ENCODE peak calls at places on chromosomes 6 and 20, in seven cellular contexts. G, B, M, F, W, R and K are unnamed samples. For H3K4me1, the result is how much of the 10 kb centered on the place peaks cover.

GRCh38 chr6:117253785-117254184 is 11.6 kb upstream of the VGLL2 start:
- DNase-seq in B (no peak), M (no peak), G (no peak), R (no peak), W (no peak), F (no peak), K (no peak)

GRCh38 chr20:50728981-50729874 is 2.2 kb upstream of the PARD6B start:
- DNase-seq in F (no peak), M (no peak), R (peak), B (no peak), G (peak), W (no peak), K (no peak)

GRCh38 chr6:2376429-2377355 is 131.3 kb upstream of the GMDS start:
- DNase-seq in M (no peak), B (peak), G (peak), F (no peak), R (no peak), W (no peak), K (no peak)

GRCh38 chr6:82246802-82247633 is 526 bp downstream of the IBTK start:
- DNase-seq in W (no peak), M (peak), R (peak), B (peak), G (peak), F (peak), K (no peak)

GRCh38 chr6:64679411-64679810 is 1027.6 kb downstream of the EYS start:
- DNase-seq in M (no peak), W (no peak), B (no peak), F (no peak), R (no peak), G (no peak), K (no peak)

GRCh38 chr6:16295471-16295870 is 57.1 kb downstream of the GMPR start:
- DNase-seq in F (no peak), M (no peak), G (no peak), R (no peak), W (no peak), B (no peak), K (no peak)

GRCh38 chr20:36399147-36399968 is 93.2 kb downstream of the DLGAP4 start:
- DNase-seq in B (peak), M (peak), W (no peak), F (peak), G (peak), R (peak), K (peak)

GRCh38 chr20:36312724-36313441 is 6.7 kb downstream of the DLGAP4 start:
- DNase-seq in R (no peak), B (no peak), G (no peak), M (peak), F (no peak), W (no peak), K (no peak)

GRCh38 chr20:34615477-34615876 is 57.0 kb downstream of the MAP1LC3A start:
- DNase-seq in G (no peak), M (no peak), F (no peak), B (no peak), R (peak), W (no peak), K (no peak)

GRCh38 chr20:32820000-32820697 is 395 bp downstream of the MAPRE1 start:
- DNase-seq in M (peak), F (peak), W (no peak), B (peak), G (peak), R (peak), K (no peak)

GRCh38 chr6:116008470-116009229 is 52.0 kb downstream of the FRK start:
- DNase-seq in G (peak), B (no peak), M (no peak), W (peak), F (no peak), R (no peak), K (peak)

GRCh38 chr20:49677777-49678758 is 35.6 kb downstream of the B4GALT5 start:
- DNase-seq in M (no peak), G (no peak), W (no peak), F (no peak), R (no peak), B (no peak), K (no peak)

GRCh38 chr20:3242167-3242692 is 3.2 kb upstream of the SLC4A11 start:
- DNase-seq in G (no peak), R (peak), B (no peak), M (no peak), W (no peak), F (no peak), K (no peak)

GRCh38 chr6:22141271-22141745 is 155.5 kb downstream of the PRL start:
- DNase-seq in M (no peak), W (no peak), G (no peak), R (peak), B (no peak), F (no peak), K (peak)

GRCh38 chr20:711526-711925 is 35.9 kb upstream of the SCRT2 start:
- DNase-seq in F (no peak), G (no peak), W (no peak), M (no peak), B (no peak), R (no peak), K (no peak)

GRCh38 chr6:22447862-22448261 is 121.5 kb upstream of the HDGFL1 start:
- DNase-seq in B (no peak), M (no peak), G (no peak), F (no peak), R (no peak), W (no peak), K (no peak)

GRCh38 chr6:57173886-57174510 is 1.9 kb downstream of the BAG2 start:
- DNase-seq in B (peak), G (peak), R (peak), F (peak), M (peak), W (no peak), K (peak)

GRCh38 chr6:170253226-170253909 is 37.5 kb downstream of the DLL1 start:
- DNase-seq in M (no peak), R (no peak), W (no peak), F (no peak), B (no peak), G (no peak), K (no peak)

GRCh38 chr20:40669692-40670091 is 19.3 kb downstream of the MAFB start:
- DNase-seq in F (peak), R (no peak), B (no peak), G (no peak), M (no peak), W (no peak), K (no peak)

GRCh38 chr6:53855940-53856339 is 61.1 kb downstream of the LRRC1 start:
- DNase-seq in W (no peak), F (no peak), G (no peak), B (no peak), R (no peak), M (no peak), K (no peak)

GRCh38 chr6:126300735-126301134 is 39.2 kb upstream of the CENPW start:
- DNase-seq in B (no peak), R (no peak), F (no peak), G (no peak), M (no peak), W (peak), K (no peak)

GRCh38 chr6:24646771-24647170 is 780 bp upstream of the KIAA0319 start:
- DNase-seq in B (no peak), R (no peak), G (no peak), M (no peak), W (no peak), F (no peak), K (no peak)

GRCh38 chr6:43702522-43703440 is 15.2 kb upstream of the MRPS18A start:
- DNase-seq in M (peak), B (peak), R (peak), F (no peak), W (no peak), G (peak), K (no peak)

GRCh38 chr6:127053032-127053908 is 65.2 kb upstream of the RSPO3 start:
- DNase-seq in W (no peak), G (no peak), F (no peak), M (no peak), R (no peak), B (no peak), K (no peak)

GRCh38 chr6:144410059-144410458 is 124.9 kb downstream of the UTRN start:
- DNase-seq in G (no peak), F (no peak), B (no peak), R (no peak), M (no peak), W (no peak), K (no peak)
- H3K4me1 ChIP-seq in G (under half), F (under half), B (under half), R (under half), M (under half), W (under half), K (under half)

GRCh38 chr6:37840940-37841300 is 21.4 kb downstream of the ZFAND3 start:
- DNase-seq in B (no peak), G (no peak), W (no peak), R (no peak), F (no peak), M (no peak), K (no peak)

GRCh38 chr6:37845930-37846329 is 26.4 kb downstream of the ZFAND3 start:
- DNase-seq in W (no peak), F (no peak), M (no peak), G (no peak), B (no peak), R (no peak), K (no peak)

GRCh38 chr6:37847704-37848103 is 28.2 kb downstream of the ZFAND3 start:
- DNase-seq in W (no peak), B (no peak), M (no peak), F (no peak), R (no peak), G (no peak), K (no peak)

GRCh38 chr6:37840143-37840939 is 20.8 kb downstream of the ZFAND3 start:
- DNase-seq in B (no peak), M (no peak), R (no peak), F (no peak), G (no peak), W (no peak), K (no peak)

DNA sequence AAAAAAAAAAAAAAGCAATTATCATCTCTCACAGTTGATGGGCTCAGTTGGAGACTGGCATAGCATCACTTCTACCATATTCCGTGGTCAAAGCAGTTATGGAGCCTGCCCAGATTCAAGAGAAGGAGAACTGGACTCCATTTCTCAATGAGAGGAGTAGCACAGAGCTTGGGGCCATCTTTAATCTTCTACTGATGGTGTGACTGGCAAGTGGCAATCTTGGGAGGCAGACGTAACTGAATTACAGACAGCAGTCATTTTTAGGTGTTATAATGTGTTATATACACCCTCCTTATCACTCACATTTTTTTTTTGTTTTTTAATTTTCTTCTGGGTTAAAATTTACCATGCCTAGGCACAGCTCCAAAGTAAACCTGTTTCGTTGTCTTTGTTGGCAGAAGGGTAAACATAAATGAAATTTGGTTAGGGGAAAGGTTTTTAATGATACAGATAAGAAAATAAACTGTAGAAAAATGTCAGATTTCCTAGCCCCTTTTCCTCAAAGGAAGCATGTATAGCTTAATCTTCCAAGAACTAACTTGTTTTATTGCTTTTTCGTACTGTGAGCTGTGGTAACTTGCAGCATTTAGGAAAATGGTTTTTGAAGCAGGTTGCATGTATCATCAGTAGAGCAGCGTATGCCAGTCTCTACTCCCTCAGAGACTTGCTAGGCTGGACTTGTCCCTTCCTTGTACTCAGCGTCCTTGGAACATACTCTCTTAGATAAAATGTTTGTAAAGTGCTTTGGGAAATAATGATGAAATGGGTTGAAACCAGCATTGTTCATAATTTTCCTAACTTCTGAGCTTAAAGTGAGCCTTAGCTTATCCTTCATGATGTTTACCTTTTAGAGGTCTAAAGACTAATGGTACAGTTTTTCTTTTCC is 25.7 kb downstream of the ZFAND3 start:
- DNase-seq in W (no peak), G (no peak), B (no peak), M (no peak), R (no peak), F (no peak), K (no peak)
- H3K4me3 ChIP-seq in W (no peak), G (no peak), B (no peak), M (no peak), R (no peak), F (no peak), K (no peak)

GRCh38 chr6:40555092-40555491 is 32.1 kb downstream of the LRFN2 start:
- DNase-seq in R (no peak), G (no peak), M (no peak), W (no peak), B (no peak), F (no peak), K (no peak)

GRCh38 chr6:40551966-40552365 is 35.2 kb downstream of the LRFN2 start:
- DNase-seq in G (no peak), W (no peak), M (peak), R (no peak), F (no peak), B (no peak), K (no peak)

GRCh38 chr6:40552926-40553325 is 34.2 kb downstream of the LRFN2 start:
- DNase-seq in F (no peak), R (no peak), W (no peak), M (no peak), B (no peak), G (no peak), K (no peak)

GRCh38 chr6:40545954-40546353 is 41.2 kb downstream of the LRFN2 start:
- DNase-seq in G (no peak), B (no peak), F (no peak), R (no peak), W (no peak), M (peak), K (no peak)

DNA sequence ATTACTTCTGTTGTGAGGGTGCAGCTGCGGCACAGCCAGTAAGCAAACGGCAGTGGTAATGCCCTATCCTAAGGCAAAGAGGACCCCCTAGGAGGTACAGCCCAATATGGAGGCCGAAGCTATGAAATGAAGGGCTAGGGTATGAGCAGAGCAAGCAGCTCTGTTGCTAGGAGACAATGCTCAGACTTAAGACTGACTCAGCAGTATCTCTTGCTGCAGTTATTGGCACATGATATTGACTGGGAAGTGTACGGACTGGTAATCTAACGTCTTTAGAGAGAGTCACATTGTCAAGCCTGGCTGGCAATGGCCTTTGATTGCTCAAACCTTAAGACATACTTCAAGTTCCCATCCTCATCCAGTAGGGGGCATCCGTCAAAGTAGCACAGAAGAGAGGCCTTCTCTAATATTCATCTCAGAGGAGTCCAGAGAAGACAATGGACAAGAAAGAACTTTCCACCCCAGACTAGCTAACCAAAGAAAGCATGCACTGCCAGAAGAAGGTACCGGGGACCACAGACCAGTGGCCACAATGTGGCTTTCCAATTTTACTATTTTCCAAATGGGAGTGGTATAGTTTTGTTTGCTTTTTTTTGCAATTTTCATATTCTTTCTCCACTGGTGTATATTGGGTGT is 37.0 kb downstream of the LRFN2 start:
- DNase-seq in M (peak), F (peak), B (peak), R (peak), W (no peak), G (peak), K (peak)
- TF ChIP-seq REST in M (no peak), F (no peak), B (no peak), R (no peak), W (no peak), G (no peak), K (no peak)

DNA sequence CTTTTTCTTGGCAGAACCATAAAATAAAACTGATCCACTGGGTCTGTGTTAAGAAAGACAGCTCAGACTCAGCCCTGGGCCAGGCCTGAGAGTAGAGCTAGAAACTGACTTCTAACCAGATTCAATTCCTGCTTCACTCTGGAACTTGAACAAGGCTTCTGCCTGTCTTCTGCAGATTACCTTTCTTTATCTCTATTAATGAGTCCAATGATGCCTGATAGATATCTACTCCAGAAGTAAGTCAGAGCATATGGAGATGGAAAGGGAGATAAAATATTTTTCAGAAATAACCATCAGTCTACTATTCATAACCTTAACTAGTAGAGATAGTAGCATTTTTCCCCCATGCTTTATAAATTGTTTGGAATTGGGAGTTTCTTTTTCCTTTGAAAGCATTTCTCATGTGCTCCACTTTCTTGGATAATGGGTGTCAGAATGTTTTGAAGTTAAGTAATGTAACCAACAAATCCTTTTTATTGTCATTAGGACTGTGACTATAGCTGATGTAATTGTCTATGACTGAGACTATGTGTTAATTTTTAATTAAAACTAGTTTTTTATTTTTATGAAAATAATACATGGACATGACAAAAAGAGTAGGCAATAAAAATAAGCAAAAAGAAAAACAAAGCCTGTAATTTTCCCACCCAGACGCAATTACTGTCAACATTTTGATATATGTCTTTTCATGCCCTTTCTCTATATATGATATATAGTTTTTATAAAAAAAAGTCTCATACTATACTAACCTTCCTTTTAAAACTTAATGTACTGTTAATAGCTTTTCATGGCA is 7.2 kb downstream of the SOBP start:
- DNase-seq in B (no peak), R (no peak), G (no peak), M (no peak), F (no peak), W (no peak), K (no peak)
- H3K4me1 ChIP-seq in B (under half), R (half or more), G (under half), M (under half), F (under half), W (under half), K (half or more)

GRCh38 chr6:108157234-108157971 is 8.4 kb upstream of the NR2E1 start:
- DNase-seq in G (no peak), B (no peak), M (peak), W (no peak), F (peak), R (no peak), K (no peak)

GRCh38 chr6:108157972-108158441 is 7.8 kb upstream of the NR2E1 start:
- DNase-seq in R (no peak), B (no peak), F (peak), W (no peak), M (peak), G (no peak), K (no peak)

GRCh38 chr6:108160009-108160408 is 5.8 kb upstream of the NR2E1 start:
- DNase-seq in B (no peak), M (peak), R (no peak), F (no peak), G (no peak), W (no peak), K (no peak)

GRCh38 chr6:108156180-108156937 is 9.5 kb upstream of the NR2E1 start:
- DNase-seq in M (peak), R (peak), G (no peak), B (no peak), W (no peak), F (no peak), K (no peak)

DNA sequence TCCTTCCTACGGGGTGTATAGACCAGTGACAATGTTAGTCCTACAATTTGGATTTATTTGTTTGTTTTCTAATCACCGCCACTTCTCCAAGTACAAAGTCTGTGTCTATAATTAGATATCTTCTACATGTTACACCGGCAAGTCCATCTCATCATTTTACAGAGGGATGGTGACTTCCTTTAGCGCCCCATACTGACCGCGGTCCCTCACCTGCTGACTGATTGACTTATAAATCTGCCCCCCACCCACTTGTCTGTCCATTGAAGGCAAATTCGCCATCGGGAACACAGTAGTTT is 8.9 kb upstream of the NR2E1 start:
- DNase-seq in G (no peak), B (no peak), F (no peak), R (no peak), W (no peak), M (no peak), K (no peak)
- H3K4me3 ChIP-seq in G (no peak), B (no peak), F (no peak), R (no peak), W (no peak), M (peak), K (no peak)

GRCh38 chr6:33080127-33081089 is 4.6 kb downstream of the HLA-DPB1 start:
- DNase-seq in F (peak), M (peak), B (no peak), R (no peak), G (no peak), W (no peak), K (no peak)
- TF ChIP-seq REST in F (no peak), M (no peak), B (no peak), R (no peak), G (no peak), W (no peak), K (no peak)

DNA sequence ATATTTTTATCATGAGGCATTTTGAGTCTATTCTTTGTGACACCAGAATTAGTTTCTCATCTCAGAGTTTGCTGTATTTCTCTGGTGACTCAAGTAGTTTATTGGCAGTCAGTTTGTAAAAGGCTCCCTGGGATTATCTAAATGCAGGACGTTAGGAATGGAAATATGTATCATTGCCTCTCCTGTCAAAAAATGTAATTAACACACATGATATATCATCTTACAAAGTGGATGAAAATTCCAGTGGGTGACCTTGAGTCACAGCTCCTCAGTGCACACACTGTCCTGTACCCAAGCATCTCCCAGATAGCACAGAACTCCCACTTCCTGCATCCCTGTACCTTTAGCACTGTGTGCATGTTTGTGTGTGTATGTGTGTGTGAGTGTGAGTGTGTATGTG is 258.6 kb downstream of the LAMA2 start:
- DNase-seq in W (no peak), G (no peak), R (no peak), F (no peak), B (no peak), M (no peak), K (no peak)
- H3K4me1 ChIP-seq in W (under half), G (under half), R (under half), F (under half), B (under half), M (under half), K (under half)

GRCh38 chr6:10557886-10558285 is 36.7 kb downstream of the GCNT2 start:
- DNase-seq in G (no peak), R (no peak), M (no peak), B (no peak), F (no peak), W (no peak), K (no peak)
- H3K4me3 ChIP-seq in G (no peak), R (no peak), M (peak), B (no peak), F (no peak), W (no peak), K (no peak)

GRCh38 chr6:134420638-134421181 is 102.8 kb upstream of the SGK1 start:
- DNase-seq in G (no peak), W (no peak), M (no peak), R (no peak), F (no peak), B (peak), K (no peak)
- TF ChIP-seq REST in G (no peak), W (no peak), M (no peak), R (no peak), F (no peak), B (no peak), K (no peak)